ENCODE peak calls at places on chromosomes 11 and 22, in nine cellular contexts. F is left cardiac atrium; Q is amniotic epithelial cell; E is heart right ventricle; L is effector CD8-positive, alpha-beta T cell; J is kidney epithelial cell; P is stimulated activated CD8-positive, alpha-beta memory T cell treated with anti-CD3 and anti-CD28 coated beads, Interleukin-7, amount 100 ng/mL, for 1 hour; U is mesothelial cell of epicardium; Z is SW480. N is an unnamed sample.

GRCh38 chr11:61730222-61730994 is 22.0 kb upstream of the MYRF start:
- DNase-seq in L (no peak), Q (no peak), J (no peak), F (no peak), E (no peak), U (no peak), P (no peak), Z (peak), N (no peak)

GRCh38 chr11:74388678-74389327 is 9.4 kb downstream of the PGM2L1 start:
- DNase-seq in U (peak), P (peak), J (no peak), E (peak), F (peak), L (no peak), Z (peak), Q (peak), N (peak)

GRCh38 chr22:26893034-26893710 is 235.8 kb downstream of the MIAT start:
- DNase-seq in F (no peak), E (no peak), Q (no peak), L (no peak), Z (no peak), U (no peak), J (no peak), P (no peak), N (no peak)

GRCh38 chr11:18844753-18845367 is 53.3 kb upstream of the PTPN5 start:
- DNase-seq in J (no peak), L (no peak), Z (peak), P (no peak), E (no peak), F (no peak), U (no peak), Q (peak), N (no peak)

GRCh38 chr22:45120931-45121330 is 42.8 kb upstream of the NUP50 start:
- DNase-seq in Z (peak), L (no peak), J (no peak), F (no peak), U (no peak), P (no peak), E (no peak), Q (peak), N (no peak)

GRCh38 chr11:61654397-61654829 is 25.8 kb upstream of the DAGLA start:
- DNase-seq in J (no peak), U (no peak), P (no peak), F (peak), E (peak), Z (no peak), Q (no peak), L (no peak), N (no peak)

GRCh38 chr22:42930810-42931420 is 73.8 kb upstream of the ARFGAP3 start:
- DNase-seq in F (no peak), J (no peak), Z (peak), L (no peak), E (peak), U (no peak), P (no peak), Q (no peak), N (no peak)

GRCh38 chr11:3133456-3134217 is 31.5 kb downstream of the OSBPL5 start:
- DNase-seq in L (no peak), U (no peak), P (no peak), J (no peak), F (peak), Q (no peak), Z (no peak), E (no peak), N (no peak)

GRCh38 chr11:76694664-76695063 is 24.1 kb upstream of the LRRC32 start:
- DNase-seq in Z (no peak), P (no peak), U (no peak), Q (peak), L (no peak), E (no peak), F (no peak), J (no peak), N (no peak)

GRCh38 chr11:108973402-108974119 is 308.7 kb downstream of the DDX10 start:
- DNase-seq in Q (peak), Z (peak), L (no peak), E (no peak), J (peak), F (peak), P (no peak), U (no peak), N (no peak)

GRCh38 chr11:74479340-74480123 is 12.2 kb upstream of the KCNE3 start:
- DNase-seq in L (no peak), U (no peak), P (no peak), J (no peak), F (no peak), Z (no peak), Q (no peak), E (no peak), N (no peak)

GRCh38 chr11:30774451-30774850 is 188.3 kb upstream of the MPPED2 start:
- DNase-seq in E (no peak), Z (no peak), J (no peak), L (no peak), Q (no peak), F (no peak), U (no peak), P (no peak), N (no peak)

GRCh38 chr11:8934735-8935478 is 2.2 kb upstream of the C11orf16 start:
- DNase-seq in U (no peak), Q (peak), F (no peak), J (no peak), Z (peak), E (no peak), P (no peak), L (no peak), N (no peak)

GRCh38 chr11:79042824-79043223 is 398.0 kb downstream of the TENM4 start:
- DNase-seq in E (no peak), J (no peak), Z (no peak), Q (no peak), U (no peak), L (no peak), F (no peak), P (no peak), N (no peak)

GRCh38 chr11:953513-953912 is 27.8 kb downstream of the AP2A2 start:
- DNase-seq in P (no peak), U (no peak), L (no peak), J (no peak), E (no peak), Z (no peak), F (no peak), Q (no peak), N (no peak)

GRCh38 chr11:118841469-118842222 is 42.0 kb upstream of the CXCR5 start:
- DNase-seq in E (no peak), Z (no peak), U (no peak), F (no peak), P (no peak), J (no peak), L (no peak), Q (no peak), N (no peak)

GRCh38 chr11:66112041-66112491 is 42.0 kb downstream of the PACS1 start:
- DNase-seq in L (no peak), J (no peak), Z (no peak), Q (no peak), P (no peak), E (no peak), F (no peak), U (no peak), N (no peak)

GRCh38 chr22:19974935-19975706 is 33.5 kb upstream of the TXNRD2 start:
- DNase-seq in E (no peak), Z (no peak), F (no peak), Q (no peak), L (no peak), J (no peak), P (no peak), U (no peak), N (no peak)

GRCh38 chr11:100761806-100762205 is 74.7 kb downstream of the ARHGAP42 start:
- DNase-seq in Q (no peak), F (no peak), U (no peak), J (no peak), E (no peak), P (no peak), L (no peak), Z (no peak), N (no peak)

GRCh38 chr11:94638902-94639373 is 71.8 kb downstream of the PIWIL4 start:
- DNase-seq in P (no peak), J (no peak), L (no peak), Z (no peak), U (no peak), E (no peak), Q (peak), F (no peak), N (no peak)

N was measured in central memory CD8-positive, alpha-beta T cell.